ENCODE peak calls at places on chromosomes 1 and 21, in nine cellular contexts. J, Y, M, F, L, X, T, G and A are unnamed samples. For H3K9me3, the result is how much of the 10 kb centered on the place peaks cover.

GRCh38 chr1:2228684-2229031 is 539 bp downstream of the SKI start:
- DNase-seq in T (peak), Y (no peak), G (peak), F (no peak), J (no peak), X (peak), L (no peak), M (no peak), A (no peak)

GRCh38 chr1:33407750-33408436 is 23.0 kb downstream of the PHC2 start:
- DNase-seq in M (no peak), J (no peak), X (no peak), T (no peak), G (no peak), L (no peak), Y (no peak), F (no peak), A (no peak)

GRCh38 chr1:109370712-109371270 is 26.9 kb downstream of the SORT1 start:
- DNase-seq in F (no peak), L (peak), G (no peak), X (no peak), M (no peak), Y (no peak), T (no peak), J (no peak), A (no peak)

GRCh38 chr1:20143734-20144565 is 4.8 kb downstream of the PLA2G2F start:
- DNase-seq in Y (no peak), M (no peak), T (no peak), F (no peak), X (no peak), L (no peak), G (no peak), J (peak), A (no peak)

GRCh38 chr1:240312872-240313271 is 221.2 kb downstream of the FMN2 start:
- DNase-seq in Y (no peak), G (no peak), J (no peak), X (no peak), T (no peak), M (no peak), L (peak), F (no peak), A (no peak)

GRCh38 chr1:93672477-93673158 is 9.0 kb downstream of the BCAR3 start:
- DNase-seq in X (no peak), Y (no peak), F (no peak), J (no peak), T (no peak), G (no peak), L (no peak), M (no peak), A (no peak)

GRCh38 chr1:17630048-17630830 is 90.7 kb downstream of the ARHGEF10L start:
- DNase-seq in L (no peak), F (peak), M (peak), G (peak), T (no peak), X (no peak), J (no peak), Y (no peak), A (no peak)

GRCh38 chr1:2991753-2992495 is 29.3 kb upstream of the ACTRT2 start:
- DNase-seq in F (no peak), T (no peak), Y (no peak), M (peak), G (no peak), L (no peak), X (no peak), J (peak), A (no peak)

GRCh38 chr1:207750901-207751300 is 953 bp upstream of the CD46 start:
- DNase-seq in X (no peak), L (no peak), M (no peak), Y (no peak), G (no peak), F (no peak), T (no peak), J (no peak), A (no peak)

GRCh38 chr1:203425668-203425999 is 50.0 kb upstream of the PRELP start:
- DNase-seq in F (no peak), G (no peak), M (no peak), L (peak), J (no peak), T (no peak), X (no peak), Y (no peak), A (no peak)

GRCh38 chr21:28431527-28432200 is 561.0 kb downstream of the LTN1 start:
- DNase-seq in Y (no peak), X (no peak), J (no peak), F (no peak), L (no peak), M (no peak), T (no peak), G (no peak), A (no peak)
- H3K9me3 ChIP-seq in Y (under half), X (under half), J (under half), F (under half), L (under half), M (under half), T (under half), G (under half), A (under half)

DNA sequence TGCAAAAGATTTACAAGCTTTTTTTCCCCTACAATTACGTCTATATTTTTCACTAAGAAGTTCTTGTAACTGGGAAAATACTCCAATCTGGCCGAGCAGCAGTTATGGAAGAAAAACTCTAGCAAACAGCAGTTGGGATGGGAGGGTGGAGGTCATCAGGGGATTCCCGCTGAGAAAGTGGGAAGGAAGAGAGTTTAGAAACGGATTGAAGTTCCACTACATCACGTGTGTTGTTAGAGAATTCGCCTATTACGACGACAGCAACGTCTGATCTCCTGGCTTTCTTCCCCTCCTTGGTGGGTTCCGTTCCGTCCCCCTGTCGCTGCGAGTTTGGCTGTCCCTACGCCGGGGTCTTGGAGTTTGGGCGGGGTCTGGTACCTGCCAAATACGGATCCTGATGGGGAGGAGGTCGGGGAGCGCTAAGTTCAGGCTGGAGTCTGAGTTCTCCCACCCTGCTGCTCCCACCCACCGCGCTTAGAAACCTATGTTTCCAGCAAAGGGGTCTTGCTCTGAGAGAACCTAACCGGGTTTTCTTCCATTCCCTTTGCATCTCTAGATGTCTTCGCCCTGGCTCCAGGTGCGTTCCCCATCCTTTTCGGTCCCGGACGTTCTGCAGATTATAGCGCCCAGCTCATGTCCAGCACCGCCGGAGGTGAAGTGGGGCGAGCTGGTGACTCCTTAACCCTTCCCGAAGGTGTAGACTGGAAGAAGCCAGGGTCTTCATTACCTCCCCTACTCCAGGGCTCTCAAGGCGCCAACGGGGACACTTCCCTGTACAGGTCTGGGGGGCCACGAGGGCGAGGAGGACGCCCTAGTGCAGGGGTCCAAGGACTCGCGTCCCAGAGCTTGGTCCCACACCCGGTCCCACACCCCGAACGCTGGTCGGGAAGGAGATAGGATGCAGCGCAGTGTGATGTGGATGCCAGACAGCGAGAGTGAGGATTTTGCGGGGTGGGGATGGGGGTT is 688 bp upstream of the KCNK2 start:
- DNase-seq in F (no peak), M (no peak), G (no peak), T (peak), Y (no peak), J (peak), X (no peak), L (no peak), A (no peak)
- H3K4me3 ChIP-seq in F (peak), M (no peak), G (no peak), T (peak), Y (no peak), J (no peak), X (no peak), L (peak), A (peak)

GRCh38 chr1:247096958-247097357 is 7.2 kb downstream of the ZNF669 start:
- DNase-seq in G (no peak), F (no peak), M (no peak), L (no peak), T (no peak), J (no peak), X (no peak), Y (no peak), A (no peak)
- H3K9me3 ChIP-seq in G (under half), F (under half), M (under half), L (under half), T (half or more), J (under half), X (under half), Y (under half), A (half or more)

DNA sequence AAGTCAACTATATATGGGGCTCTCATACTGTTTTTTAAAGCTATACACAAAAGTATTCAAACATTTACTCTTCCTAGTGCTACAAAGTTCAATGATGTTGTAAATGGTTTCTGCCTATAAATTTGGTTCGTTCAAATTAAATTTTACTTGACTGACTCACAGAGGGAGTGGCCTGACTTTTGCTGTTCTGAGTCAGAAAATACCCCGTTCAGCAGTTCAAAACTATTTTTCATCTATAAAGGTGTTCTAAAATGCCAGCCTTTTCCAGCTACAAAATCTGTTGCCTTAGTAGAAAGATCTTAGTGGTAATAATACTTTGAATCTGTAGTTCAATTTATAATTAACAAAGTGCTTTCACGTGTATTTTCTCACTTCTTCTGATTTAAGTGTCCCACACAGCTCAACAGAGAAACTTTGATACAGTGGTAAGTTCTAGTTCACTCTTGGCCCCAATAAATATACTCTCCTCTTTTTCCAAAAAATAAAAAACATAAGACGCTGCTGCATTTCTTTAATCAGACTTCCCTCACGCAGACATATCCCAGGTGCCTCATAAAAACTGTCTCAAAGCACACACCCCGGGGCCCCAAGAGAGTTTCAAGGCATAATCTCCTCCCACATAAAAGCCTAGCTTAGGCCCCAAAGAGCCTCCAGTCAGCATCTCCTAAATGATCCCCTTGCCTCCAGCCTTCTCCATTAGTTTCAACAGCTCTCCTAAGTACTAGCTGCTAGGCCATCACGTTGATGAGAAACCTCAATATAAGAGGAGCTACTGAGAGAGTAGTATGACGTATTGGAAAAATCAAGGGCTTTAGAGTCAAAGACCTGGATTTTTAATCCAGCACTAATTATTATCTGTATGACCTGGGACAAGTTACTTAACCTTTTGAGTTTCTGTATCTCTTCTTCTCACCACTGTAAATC is 3.2 kb downstream of the PTP4A2 start:
- DNase-seq in L (no peak), X (peak), T (no peak), Y (no peak), J (no peak), F (no peak), M (no peak), G (no peak), A (no peak)
- H3K4me3 ChIP-seq in L (peak), X (peak), T (no peak), Y (peak), J (no peak), F (peak), M (peak), G (no peak), A (peak)

GRCh38 chr21:34166468-34166867 is 93.1 kb downstream of the MRPS6 start:
- DNase-seq in L (no peak), Y (no peak), F (no peak), X (no peak), T (no peak), M (no peak), G (no peak), J (no peak), A (no peak)
- H3K9me3 ChIP-seq in L (under half), Y (under half), F (under half), X (under half), T (half or more), M (under half), G (under half), J (under half), A (half or more)